ENCODE peak calls at places on chromosomes 2 and 18, in eight cellular contexts. D is body of pancreas, K is right lobe of liver, U is OCI-LY7, T is neural progenitor cell, W is psoas muscle, Y is PC-3, X is lower lobe of right lung. O is an unnamed sample.

GRCh38 chr18:11502368-11502767 is 107.0 kb upstream of the SLC35G4 start:
- DNase-seq in D (no peak), K (no peak), U (no peak), T (no peak), W (no peak), Y (no peak), X (no peak), O (no peak)

GRCh38 chr2:214193943-214194342 is 216.9 kb upstream of the VWC2L start:
- DNase-seq in D (no peak), K (no peak), U (no peak), T (no peak), W (no peak), Y (peak), X (no peak), O (no peak)

GRCh38 chr2:167264380-167264779 is 376.1 kb downstream of the XIRP2 start:
- DNase-seq in D (no peak), K (no peak), U (no peak), T (peak), W (no peak), Y (peak), X (no peak), O (no peak)

GRCh38 chr18:78965917-78966878 is 13.4 kb upstream of the SALL3 start:
- DNase-seq in D (no peak), K (no peak), U (no peak), T (no peak), W (no peak), Y (no peak), X (no peak), O (no peak)

GRCh38 chr2:213187833-213188532 is 36.6 kb upstream of the IKZF2 start:
- DNase-seq in D (peak), K (no peak), U (no peak), T (peak), W (no peak), Y (peak), X (peak), O (no peak)

GRCh38 chr2:238203973-238204683 is 633 bp upstream of the ILKAP start:
- DNase-seq in D (no peak), K (no peak), U (peak), T (no peak), W (no peak), Y (no peak), X (no peak), O (no peak)

GRCh38 chr2:144480257-144480656 is 39.7 kb downstream of the ZEB2 start:
- DNase-seq in D (no peak), K (no peak), U (no peak), T (peak), W (no peak), Y (peak), X (no peak), O (no peak)

GRCh38 chr2:152405206-152406118 is 70.5 kb downstream of the FMNL2 start:
- DNase-seq in D (peak), K (no peak), U (no peak), T (no peak), W (no peak), Y (peak), X (no peak), O (no peak)

GRCh38 chr2:241069821-241070281 is 32.2 kb downstream of the MTERF4 start:
- DNase-seq in D (no peak), K (no peak), U (no peak), T (no peak), W (no peak), Y (no peak), X (no peak), O (no peak)

GRCh38 chr2:182509-183122 is 81.2 kb downstream of the SH3YL1 start:
- DNase-seq in D (no peak), K (no peak), U (peak), T (peak), W (no peak), Y (peak), X (no peak), O (no peak)

GRCh38 chr2:69628325-69629038 is 15.1 kb downstream of the AAK1 start:
- DNase-seq in D (no peak), K (no peak), U (no peak), T (no peak), W (no peak), Y (no peak), X (no peak), O (no peak)

GRCh38 chr2:96924775-96925747 is 55.2 kb upstream of the SEMA4C start:
- DNase-seq in D (no peak), K (no peak), U (no peak), T (no peak), W (peak), Y (no peak), X (no peak), O (no peak)

GRCh38 chr2:233063976-233064411 is 3.9 kb downstream of the INPP5D start:
- DNase-seq in D (no peak), K (no peak), U (no peak), T (no peak), W (no peak), Y (no peak), X (no peak), O (no peak)

GRCh38 chr2:119387381-119388129 is 20.8 kb downstream of the DBI start:
- DNase-seq in D (peak), K (peak), U (no peak), T (no peak), W (peak), Y (no peak), X (peak), O (no peak)

GRCh38 chr18:62751341-62751821 is 36.0 kb downstream of the PHLPP1 start:
- DNase-seq in D (no peak), K (no peak), U (no peak), T (peak), W (no peak), Y (no peak), X (no peak), O (no peak)

GRCh38 chr2:212931271-212931670 is 220.1 kb downstream of the IKZF2 start:
- DNase-seq in D (no peak), K (no peak), U (no peak), T (no peak), W (no peak), Y (no peak), X (no peak), O (no peak)

GRCh38 chr2:234858134-234858533 is 93.7 kb upstream of the SH3BP4 start:
- DNase-seq in D (no peak), K (no peak), U (no peak), T (peak), W (no peak), Y (no peak), X (no peak), O (no peak)

GRCh38 chr2:129801575-129801974 is 177.9 kb upstream of the RAB6C start:
- DNase-seq in D (no peak), K (no peak), U (no peak), T (no peak), W (no peak), Y (peak), X (no peak), O (no peak)

GRCh38 chr18:75161629-75162028 is 47.3 kb downstream of the PTGR3 start:
- DNase-seq in D (no peak), K (no peak), U (peak), T (no peak), W (peak), Y (no peak), X (no peak), O (no peak)

GRCh38 chr2:240582781-240583180 is 3.8 kb upstream of the CAPN10 start:
- DNase-seq in D (no peak), K (no peak), U (no peak), T (no peak), W (no peak), Y (no peak), X (no peak), O (no peak)

GRCh38 chr18:47087676-47088075 is 52.3 kb upstream of the ELOA2 start:
- DNase-seq in D (no peak), K (no peak), U (no peak), T (no peak), W (no peak), Y (no peak), X (no peak), O (no peak)

GRCh38 chr2:16330571-16331351 is 334.9 kb downstream of the CYRIA start:
- DNase-seq in D (no peak), K (no peak), U (no peak), T (peak), W (no peak), Y (no peak), X (no peak), O (no peak)

GRCh38 chr2:234488913-234489451 is 7.9 kb downstream of the ARL4C start:
- DNase-seq in D (no peak), K (no peak), U (peak), T (no peak), W (no peak), Y (no peak), X (no peak), O (peak)

GRCh38 chr2:108855194-108855593 is 68.6 kb downstream of the CCDC138 start:
- DNase-seq in D (no peak), K (no peak), U (peak), T (no peak), W (no peak), Y (peak), X (no peak), O (no peak)

GRCh38 chr2:234951386-234952269 is at the start of gene SH3BP4:
- DNase-seq in D (peak), K (peak), U (no peak), T (peak), W (peak), Y (peak), X (peak), O (no peak)

GRCh38 chr2:203583696-203584095 is 48.6 kb upstream of the RAPH1 start:
- DNase-seq in D (no peak), K (no peak), U (peak), T (no peak), W (no peak), Y (peak), X (no peak), O (no peak)

GRCh38 chr18:24995056-24995455 is 356.9 kb downstream of the ZNF521 start:
- DNase-seq in D (no peak), K (no peak), U (no peak), T (no peak), W (no peak), Y (peak), X (no peak), O (no peak)

GRCh38 chr2:47299555-47299954 is 103.4 kb upstream of the MSH2 start:
- DNase-seq in D (no peak), K (no peak), U (no peak), T (no peak), W (peak), Y (peak), X (no peak), O (no peak)

GRCh38 chr2:214648520-214648919 is 161.0 kb downstream of the BARD1 start:
- DNase-seq in D (no peak), K (no peak), U (no peak), T (no peak), W (no peak), Y (no peak), X (no peak), O (no peak)

DNA sequence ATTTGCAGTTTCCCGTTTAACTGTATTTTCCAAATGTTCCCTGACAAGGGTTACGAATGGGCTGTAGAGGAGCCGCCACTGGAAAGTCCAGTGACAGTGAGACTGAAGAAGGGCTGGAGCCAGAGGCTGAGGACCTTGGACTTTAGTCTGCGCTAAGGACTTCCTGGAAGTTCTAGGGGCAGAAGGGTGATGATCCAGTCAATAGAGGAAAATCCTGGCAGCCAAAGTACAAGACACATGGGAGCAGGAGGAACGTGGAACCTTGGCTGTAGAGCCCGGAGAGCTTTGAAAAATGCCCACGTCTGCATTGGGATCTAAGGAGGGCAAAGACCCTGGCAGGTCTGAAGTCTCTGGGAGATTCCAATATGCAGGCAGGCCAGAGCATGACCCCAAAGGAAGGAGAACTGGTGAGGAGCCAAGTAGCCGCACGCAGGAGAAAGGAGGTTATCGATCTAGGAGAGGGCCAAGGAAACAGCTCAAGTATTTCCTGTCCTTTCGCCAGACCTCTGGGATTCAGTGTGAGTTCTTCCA is 28.5 kb downstream of the MBP start:
- DNase-seq in D (no peak), K (no peak), U (no peak), T (no peak), W (peak), Y (no peak), X (no peak), O (no peak)
- H3K27ac ChIP-seq in D (no peak), K (peak), U (no peak), T (no peak), W (peak), Y (peak), X (peak), O (peak)

DNA sequence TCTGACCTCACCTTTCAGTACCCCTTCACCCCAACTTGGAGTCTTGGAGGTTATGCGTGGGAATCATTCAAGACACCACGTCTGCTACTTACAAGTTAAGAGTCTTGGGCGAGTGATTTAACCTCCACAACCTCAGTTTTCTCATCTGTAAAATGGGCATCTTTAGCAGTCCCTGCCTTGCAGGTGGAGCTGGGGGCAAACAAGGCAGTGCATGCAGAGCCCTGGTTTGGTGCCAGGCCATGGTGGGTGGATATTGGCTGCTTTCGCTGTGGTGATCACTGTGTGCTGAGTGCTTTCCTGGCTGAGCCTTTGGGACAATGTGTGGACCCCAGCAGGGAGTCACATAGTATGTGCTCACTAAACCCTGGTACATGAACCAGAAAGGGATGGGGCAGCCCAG is 20.4 kb upstream of the PTMA start:
- DNase-seq in D (no peak), K (no peak), U (no peak), T (no peak), W (no peak), Y (no peak), X (no peak), O (no peak)
- H3K4me3 ChIP-seq in D (no peak), K (no peak), U (peak), T (peak), W (no peak), Y (no peak), X (no peak), O (no peak)

DNA sequence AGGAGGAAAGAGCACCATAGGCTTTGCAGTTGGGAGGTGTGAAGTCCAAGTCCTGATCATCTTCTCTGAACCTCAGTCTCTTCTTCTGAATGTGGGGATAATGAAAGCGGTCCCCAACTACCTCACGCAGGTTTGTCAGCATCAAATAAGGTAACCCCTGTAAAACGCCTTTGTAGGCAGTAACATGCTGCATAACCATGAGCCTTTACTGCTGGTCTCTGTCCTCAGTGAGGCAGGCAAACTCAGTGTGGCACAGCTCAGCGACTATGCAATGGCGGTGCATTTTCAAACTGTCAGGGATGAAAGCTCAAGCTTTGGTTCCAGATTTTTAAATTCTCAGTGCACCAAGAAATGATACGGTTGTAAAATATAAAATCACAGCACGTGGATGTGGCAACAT is 46.1 kb downstream of the DNMT3A start:
- DNase-seq in D (no peak), K (no peak), U (no peak), T (no peak), W (no peak), Y (no peak), X (no peak), O (no peak)
- H3K27ac ChIP-seq in D (no peak), K (peak), U (peak), T (no peak), W (peak), Y (no peak), X (peak), O (peak)

DNA sequence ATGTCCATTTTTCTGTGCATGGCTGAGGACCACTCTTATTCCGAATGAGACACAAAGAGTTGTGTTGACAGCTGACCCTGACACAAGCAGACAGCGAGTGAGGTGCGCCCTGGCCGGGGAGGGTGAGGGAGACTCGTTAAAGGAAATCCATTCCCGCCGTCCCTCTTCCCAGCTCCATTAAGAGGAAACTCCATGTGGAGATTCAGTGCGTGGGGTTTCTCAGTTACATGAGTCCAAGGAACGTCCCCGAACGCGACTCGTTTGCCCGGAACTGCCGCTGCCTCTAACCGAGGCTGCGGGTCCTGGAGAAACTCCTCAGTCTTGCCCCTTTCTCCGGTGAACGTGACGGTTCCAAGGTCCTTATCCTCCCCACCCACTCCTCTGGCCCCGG is 1.0 kb downstream of the GREB1L start:
- DNase-seq in D (no peak), K (peak), U (no peak), T (peak), W (no peak), Y (peak), X (no peak), O (no peak)
- H3K4me3 ChIP-seq in D (no peak), K (peak), U (no peak), T (peak), W (peak), Y (peak), X (peak), O (no peak)

GRCh38 chr18:49059028-49059670 is 108.4 kb upstream of the SMAD7 start:
- DNase-seq in D (no peak), K (no peak), U (peak), T (peak), W (no peak), Y (peak), X (no peak), O (no peak)

GRCh38 chr18:49061239-49061905 is 110.6 kb upstream of the SMAD7 start:
- DNase-seq in D (no peak), K (no peak), U (no peak), T (no peak), W (no peak), Y (no peak), X (no peak), O (no peak)

GRCh38 chr18:49062832-49063226 is 112.1 kb upstream of the SMAD7 start:
- DNase-seq in D (no peak), K (no peak), U (no peak), T (no peak), W (no peak), Y (no peak), X (no peak), O (no peak)

GRCh38 chr18:49066977-49067556 is 116.3 kb upstream of the SMAD7 start:
- DNase-seq in D (no peak), K (no peak), U (no peak), T (no peak), W (no peak), Y (no peak), X (no peak), O (no peak)

DNA sequence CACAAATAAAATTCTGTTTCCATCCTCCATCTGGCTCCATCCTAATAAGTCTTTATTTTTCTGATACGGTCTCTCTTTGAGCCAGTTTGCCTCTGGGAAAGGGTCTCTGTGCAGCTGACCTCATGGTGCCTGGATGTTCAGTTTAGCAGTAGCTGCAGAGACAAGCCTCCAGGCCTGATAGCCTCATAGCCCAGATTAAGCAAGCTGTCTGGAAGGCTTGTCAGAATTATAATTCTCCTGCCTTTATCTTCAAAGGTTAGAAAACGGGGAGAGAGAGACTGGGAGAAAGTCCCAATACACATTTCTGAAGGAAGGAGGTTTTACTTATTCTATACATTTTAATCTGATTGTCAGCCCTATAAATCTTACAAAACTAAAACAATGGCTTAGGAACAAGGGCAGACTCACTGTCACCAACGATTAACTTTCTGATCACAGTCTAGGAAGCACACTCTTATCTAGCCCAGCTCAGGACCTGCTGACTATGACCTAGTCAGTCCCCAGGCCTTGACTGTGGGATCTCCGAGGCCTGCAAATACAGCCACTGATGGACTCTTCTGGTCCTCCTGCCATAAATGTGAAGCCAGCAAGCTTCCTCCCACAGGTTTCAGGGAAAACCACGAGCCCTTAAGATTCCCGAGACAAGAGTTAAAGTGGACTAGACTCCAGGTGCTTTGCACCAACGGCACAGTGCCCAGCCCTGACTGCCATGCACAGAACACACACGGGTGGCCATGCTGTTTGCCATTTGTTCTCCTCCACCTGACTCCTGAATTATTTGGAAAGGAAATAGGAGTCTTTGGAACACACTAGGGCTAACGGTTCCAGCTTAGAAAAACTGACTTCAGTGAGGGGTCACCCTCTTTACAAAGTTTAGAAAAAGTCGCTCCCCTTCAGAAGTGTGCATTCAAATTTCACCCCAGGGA is 111.4 kb upstream of the SMAD7 start:
- DNase-seq in D (no peak), K (no peak), U (no peak), T (no peak), W (no peak), Y (no peak), X (no peak), O (no peak)
- H3K27ac ChIP-seq in D (no peak), K (no peak), U (peak), T (no peak), W (no peak), Y (no peak), X (peak), O (no peak)

O was measured in effector memory CD4-positive, alpha-beta T cell.